ENCODE peak calls at places on chromosomes 4 and X, in four cellular contexts. C, P, W and Y are unnamed samples.

GRCh38 chr4:177051473-177052060 is 258.1 kb upstream of the NEIL3 start:
- DNase-seq in P (peak; percentile 19), W (peak; percentile 25), C (no peak), Y (peak; percentile 7)

GRCh38 chrX:132119821-132120220 is 8.0 kb downstream of the FRMD7 start:
- DNase-seq in P (no peak), C (no peak), W (no peak), Y (no peak)

GRCh38 chr4:150855981-150856510 is 159.0 kb downstream of the LRBA start:
- DNase-seq in C (no peak), P (no peak), W (no peak), Y (no peak)

GRCh38 chrX:45668686-45669443 is 468.2 kb upstream of the DIPK2B start:
- DNase-seq in P (no peak), C (no peak), W (peak; percentile 93), Y (no peak)

GRCh38 chr4:7372673-7373072 is 62.1 kb downstream of the PSAPL1 start:
- DNase-seq in C (no peak), P (no peak), W (no peak), Y (no peak)

GRCh38 chrX:141642979-141643378 is 53.5 kb downstream of the SPANXA2 start:
- DNase-seq in W (no peak), P (peak; percentile 32), C (no peak), Y (no peak)

GRCh38 chr4:26015133-26015651 is 101.2 kb downstream of the SMIM20 start:
- DNase-seq in P (no peak), W (peak; percentile 18), C (no peak), Y (no peak)

GRCh38 chr4:101527186-101527585 is 179.9 kb upstream of the PPP3CA start:
- DNase-seq in C (no peak), W (peak; percentile 9), P (no peak), Y (no peak)

GRCh38 chr4:25513814-25514213 is 136.8 kb downstream of the ANAPC4 start:
- DNase-seq in P (no peak), C (no peak), W (no peak), Y (no peak)